ENCODE peak calls at places on chromosomes 2 and 18, in four cellular contexts. Y, T, Z and Q are unnamed samples.

GRCh38 chr2:127579231-127579630 is 43.7 kb downstream of the MYO7B start:
- DNase-seq in T (no peak), Z (no peak), Y (no peak), Q (no peak)

GRCh38 chr2:197803033-197803444 is 1.4 kb upstream of the PLCL1 start:
- DNase-seq in T (peak), Z (peak), Y (peak), Q (peak)

GRCh38 chr2:44392338-44392943 is 30.7 kb downstream of the CAMKMT start:
- DNase-seq in Z (peak), T (peak), Y (peak), Q (peak)

GRCh38 chr18:3029215-3029972 is 16.4 kb upstream of the LPIN2 start:
- DNase-seq in Z (no peak), Y (no peak), T (peak), Q (peak)

GRCh38 chr2:142306126-142306525 is 175.3 kb upstream of the LRP1B start:
- DNase-seq in T (peak), Z (no peak), Y (no peak), Q (peak)

GRCh38 chr2:204472375-204472774 is 72.9 kb upstream of the PARD3B start:
- DNase-seq in Z (no peak), T (no peak), Y (no peak), Q (no peak)

GRCh38 chr2:3432067-3432466 is 52.6 kb downstream of the TRAPPC12 start:
- DNase-seq in T (no peak), Y (peak), Z (no peak), Q (no peak)

GRCh38 chr2:45994060-45994459 is 303.1 kb upstream of the EPAS1 start:
- DNase-seq in Z (no peak), T (no peak), Y (no peak), Q (no peak)

GRCh38 chr2:36367497-36368353 is 12.1 kb downstream of the CRIM1 start:
- DNase-seq in T (peak), Z (no peak), Y (no peak), Q (no peak)

GRCh38 chr2:218396688-218397501 is 2.8 kb upstream of the CTDSP1 start:
- DNase-seq in T (peak), Z (peak), Y (peak), Q (peak)

GRCh38 chr2:43024515-43024962 is 201.9 kb downstream of the ZFP36L2 start:
- DNase-seq in Z (peak), Y (peak), T (peak), Q (peak)

GRCh38 chr18:34773378-34773777 is 63.3 kb downstream of the DTNA start:
- DNase-seq in T (no peak), Z (no peak), Y (no peak), Q (no peak)

GRCh38 chr2:216210711-216211131 is 101.6 kb downstream of the XRCC5 start:
- DNase-seq in Y (no peak), Z (no peak), T (peak), Q (peak)

GRCh38 chr2:207876834-207877535 is 107.3 kb upstream of the FZD5 start:
- DNase-seq in Y (no peak), T (no peak), Z (no peak), Q (no peak)

GRCh38 chr2:190301032-190301431 is 18.6 kb downstream of the HIBCH start:
- DNase-seq in T (no peak), Y (peak), Z (no peak), Q (no peak)

GRCh38 chr18:49841236-49842217 is 28.2 kb upstream of the ACAA2 start:
- DNase-seq in Y (no peak), Z (no peak), T (no peak), Q (no peak)

GRCh38 chr18:58669731-58670379 is 1.4 kb upstream of the MALT1 start:
- DNase-seq in Y (no peak), Z (peak), T (peak), Q (peak)

GRCh38 chr2:239520811-239521517 is 120.1 kb upstream of the HDAC4 start:
- DNase-seq in T (no peak), Y (no peak), Z (no peak), Q (no peak)

DNA sequence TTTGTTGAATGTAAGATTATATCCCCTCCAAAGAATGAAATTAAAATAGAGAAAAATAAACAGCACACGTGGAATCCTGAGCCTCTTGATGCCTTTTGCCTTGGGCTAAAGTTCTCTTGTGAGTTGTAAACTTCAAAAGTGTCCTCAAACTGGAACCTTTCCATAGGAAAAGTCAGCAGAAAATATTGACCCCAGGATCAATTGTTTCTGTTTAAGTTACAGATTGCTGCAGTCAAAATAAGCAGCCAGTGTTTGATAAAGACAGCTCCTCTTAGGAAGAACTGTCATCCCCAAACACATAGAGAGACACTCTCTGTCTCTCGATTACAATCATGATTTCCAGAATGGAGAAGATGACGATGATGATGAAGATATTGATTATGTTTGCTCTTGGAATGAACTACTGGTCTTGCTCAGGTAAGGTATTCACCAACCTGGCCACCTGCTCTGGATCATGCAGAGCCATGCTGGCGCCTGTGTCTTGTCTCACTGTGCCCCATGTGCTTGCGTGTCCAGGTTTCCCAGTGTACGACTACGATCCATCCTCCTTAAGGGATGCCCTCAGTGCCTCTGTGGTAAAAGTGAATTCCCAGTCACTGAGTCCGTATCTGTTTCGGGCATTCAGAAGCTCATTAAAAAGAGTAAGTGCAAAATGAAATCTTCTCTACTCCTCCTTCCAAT is at the start of gene SPP2:
- DNase-seq in T (no peak), Y (no peak), Z (no peak), Q (no peak)
- TF ChIP-seq CTCF in T (no peak), Y (no peak), Z (no peak), Q (no peak)

GRCh38 chr2:170770304-170771048 is at the start of gene ERICH2:
- DNase-seq in Z (peak), T (peak), Y (peak), Q (peak)
- TF ChIP-seq CTCF in Z (peak), T (peak), Y (no peak), Q (peak)

GRCh38 chr2:240603846-240604245 is 17.3 kb downstream of the CAPN10 start:
- DNase-seq in T (no peak), Z (no peak), Y (peak), Q (no peak)

GRCh38 chr2:240605867-240606743 is 19.2 kb upstream of the GPR35 start:
- DNase-seq in T (no peak), Z (no peak), Y (peak), Q (no peak)

GRCh38 chr2:240603081-240603835 is 16.7 kb downstream of the CAPN10 start:
- DNase-seq in Y (peak), T (no peak), Z (no peak), Q (no peak)

GRCh38 chr2:240604939-240605716 is 18.6 kb downstream of the CAPN10 start:
- DNase-seq in Z (no peak), Y (peak), T (no peak), Q (no peak)

GRCh38 chr2:240604291-240604938 is 17.9 kb downstream of the CAPN10 start:
- DNase-seq in T (peak), Z (peak), Y (peak), Q (peak)
- TF ChIP-seq CTCF in T (peak), Z (peak), Y (peak), Q (peak)

DNA sequence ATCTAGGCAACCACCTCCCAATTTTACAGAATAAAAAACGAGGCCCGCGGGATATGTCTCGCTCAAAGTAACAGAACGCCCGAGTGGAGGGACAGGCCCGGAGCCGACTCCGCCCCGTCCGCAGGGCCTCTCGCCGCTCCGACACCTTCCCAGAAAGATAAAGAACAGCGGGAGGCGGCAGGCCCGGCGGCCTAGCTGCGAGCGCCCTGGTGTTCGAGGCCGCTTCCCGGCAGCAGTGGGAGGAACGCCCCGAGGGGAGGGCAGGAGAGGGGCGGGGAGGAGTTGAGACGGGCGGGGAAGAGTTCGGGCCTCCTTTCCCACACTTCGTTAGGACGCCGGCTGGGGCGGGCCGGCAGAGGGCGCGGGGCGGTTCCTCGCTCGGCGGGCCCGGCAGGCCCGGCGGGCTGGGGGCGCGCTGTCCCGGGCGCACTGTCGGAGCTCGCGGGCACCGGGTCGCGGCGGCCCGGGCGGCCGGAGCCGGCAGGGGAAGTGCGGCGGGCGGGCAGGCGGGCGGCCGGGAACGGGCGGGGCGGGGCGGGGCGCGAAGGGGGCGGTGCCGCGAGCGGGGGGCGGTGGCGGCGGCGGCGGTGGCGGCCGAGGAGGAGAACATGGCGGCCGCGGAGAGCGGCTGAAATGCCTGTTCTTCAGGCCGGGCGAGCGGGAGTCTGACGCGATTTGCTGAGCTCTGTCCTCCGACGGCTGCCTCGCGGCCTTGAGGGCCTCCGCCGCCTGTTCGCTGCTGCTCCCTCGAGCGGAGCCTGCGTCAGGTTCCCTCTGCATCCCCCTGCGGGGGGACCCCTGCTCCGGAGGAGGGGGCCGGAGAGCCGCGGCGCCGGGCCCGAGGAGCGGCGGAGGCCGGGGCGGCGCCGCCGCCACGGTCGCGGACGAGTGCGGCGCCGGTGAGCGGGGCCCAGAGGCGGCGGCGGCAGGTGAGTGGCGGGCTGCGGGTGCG is at the start of gene NCOA1:
- DNase-seq in T (peak), Y (peak), Z (peak), Q (peak)
- TF ChIP-seq CTCF in T (peak), Y (peak), Z (no peak), Q (no peak)